ENCODE peak calls at places on chromosomes 11 and 22, in seven cellular contexts. One of them, this sample, is unnamed.

GRCh38 chr22:20783844-20784723 is 10.2 kb downstream of the SERPIND1 start:
- DNase-seq in activated CD4-positive, CD25-positive, alpha-beta regulatory T cell treated with anti-CD3 and anti-CD28 coated beads, Interleukin-2, amount 50 U/mL, for 72 hours: no peak
- DNase-seq in astrocyte of the cerebellum: peak
- DNase-seq in SW 1271: peak
- DNase-seq in KBM-7: peak
- DNase-seq in NCI-H526 treated with DMSO at 0.1 percent for 48 hours: peak
- DNase-seq in SJSA1: peak
- DNase-seq in this sample: peak

GRCh38 chr11:94151903-94152677 is 23.4 kb downstream of the PANX1 start:
- DNase-seq in activated CD4-positive, CD25-positive, alpha-beta regulatory T cell treated with anti-CD3 and anti-CD28 coated beads, Interleukin-2, amount 50 U/mL, for 72 hours: no peak
- DNase-seq in KBM-7: no peak
- DNase-seq in NCI-H526 treated with DMSO at 0.1 percent for 48 hours: no peak
- DNase-seq in astrocyte of the cerebellum: no peak
- DNase-seq in SJSA1: peak
- DNase-seq in SW 1271: peak
- DNase-seq in this sample: peak

GRCh38 chr11:57885298-57886035 is 123.9 kb downstream of the CTNND1 start:
- DNase-seq in astrocyte of the cerebellum: no peak
- DNase-seq in SJSA1: no peak
- DNase-seq in NCI-H526 treated with DMSO at 0.1 percent for 48 hours: no peak
- DNase-seq in KBM-7: peak
- DNase-seq in activated CD4-positive, CD25-positive, alpha-beta regulatory T cell treated with anti-CD3 and anti-CD28 coated beads, Interleukin-2, amount 50 U/mL, for 72 hours: no peak
- DNase-seq in SW 1271: no peak
- DNase-seq in this sample: peak

GRCh38 chr11:1696608-1697570 is at the start of gene KRTAP5-6:
- DNase-seq in SW 1271: no peak
- DNase-seq in astrocyte of the cerebellum: no peak
- DNase-seq in SJSA1: no peak
- DNase-seq in KBM-7: no peak
- DNase-seq in activated CD4-positive, CD25-positive, alpha-beta regulatory T cell treated with anti-CD3 and anti-CD28 coated beads, Interleukin-2, amount 50 U/mL, for 72 hours: no peak
- DNase-seq in NCI-H526 treated with DMSO at 0.1 percent for 48 hours: no peak
- DNase-seq in this sample: no peak

GRCh38 chr11:14612624-14613023 is 31.0 kb upstream of the PDE3B start:
- DNase-seq in KBM-7: no peak
- DNase-seq in activated CD4-positive, CD25-positive, alpha-beta regulatory T cell treated with anti-CD3 and anti-CD28 coated beads, Interleukin-2, amount 50 U/mL, for 72 hours: no peak
- DNase-seq in NCI-H526 treated with DMSO at 0.1 percent for 48 hours: no peak
- DNase-seq in astrocyte of the cerebellum: no peak
- DNase-seq in SW 1271: no peak
- DNase-seq in SJSA1: no peak
- DNase-seq in this sample: no peak

GRCh38 chr11:115893701-115894100 is 389.5 kb upstream of the CADM1 start:
- DNase-seq in KBM-7: no peak
- DNase-seq in SJSA1: peak
- DNase-seq in activated CD4-positive, CD25-positive, alpha-beta regulatory T cell treated with anti-CD3 and anti-CD28 coated beads, Interleukin-2, amount 50 U/mL, for 72 hours: no peak
- DNase-seq in astrocyte of the cerebellum: no peak
- DNase-seq in SW 1271: no peak
- DNase-seq in NCI-H526 treated with DMSO at 0.1 percent for 48 hours: no peak
- DNase-seq in this sample: no peak

GRCh38 chr11:2380807-2381350 is 3.8 kb downstream of the CD81 start:
- DNase-seq in SW 1271: no peak
- DNase-seq in SJSA1: no peak
- DNase-seq in activated CD4-positive, CD25-positive, alpha-beta regulatory T cell treated with anti-CD3 and anti-CD28 coated beads, Interleukin-2, amount 50 U/mL, for 72 hours: no peak
- DNase-seq in NCI-H526 treated with DMSO at 0.1 percent for 48 hours: no peak
- DNase-seq in KBM-7: no peak
- DNase-seq in astrocyte of the cerebellum: no peak
- DNase-seq in this sample: no peak

GRCh38 chr11:66288138-66288865 is 641 bp downstream of the YIF1A start:
- DNase-seq in NCI-H526 treated with DMSO at 0.1 percent for 48 hours: no peak
- DNase-seq in astrocyte of the cerebellum: no peak
- DNase-seq in SJSA1: peak
- DNase-seq in activated CD4-positive, CD25-positive, alpha-beta regulatory T cell treated with anti-CD3 and anti-CD28 coated beads, Interleukin-2, amount 50 U/mL, for 72 hours: no peak
- DNase-seq in SW 1271: no peak
- DNase-seq in KBM-7: no peak
- DNase-seq in this sample: peak

GRCh38 chr22:31046591-31047226 is 34.4 kb upstream of the SMTN start:
- DNase-seq in SW 1271: no peak
- DNase-seq in astrocyte of the cerebellum: no peak
- DNase-seq in KBM-7: no peak
- DNase-seq in NCI-H526 treated with DMSO at 0.1 percent for 48 hours: no peak
- DNase-seq in SJSA1: no peak
- DNase-seq in activated CD4-positive, CD25-positive, alpha-beta regulatory T cell treated with anti-CD3 and anti-CD28 coated beads, Interleukin-2, amount 50 U/mL, for 72 hours: no peak
- DNase-seq in this sample: no peak

GRCh38 chr11:72221386-72221785 is 3.2 kb upstream of the INPPL1 start:
- DNase-seq in NCI-H526 treated with DMSO at 0.1 percent for 48 hours: no peak
- DNase-seq in SW 1271: no peak
- DNase-seq in astrocyte of the cerebellum: no peak
- DNase-seq in SJSA1: no peak
- DNase-seq in KBM-7: peak
- DNase-seq in activated CD4-positive, CD25-positive, alpha-beta regulatory T cell treated with anti-CD3 and anti-CD28 coated beads, Interleukin-2, amount 50 U/mL, for 72 hours: no peak
- DNase-seq in this sample: no peak

GRCh38 chr11:94134651-94135512 is 6.2 kb downstream of the PANX1 start:
- DNase-seq in KBM-7: peak
- DNase-seq in NCI-H526 treated with DMSO at 0.1 percent for 48 hours: no peak
- DNase-seq in SW 1271: peak
- DNase-seq in activated CD4-positive, CD25-positive, alpha-beta regulatory T cell treated with anti-CD3 and anti-CD28 coated beads, Interleukin-2, amount 50 U/mL, for 72 hours: no peak
- DNase-seq in astrocyte of the cerebellum: peak
- DNase-seq in SJSA1: peak
- DNase-seq in this sample: no peak

GRCh38 chr22:30325724-30326703 is 727 bp downstream of the TBC1D10A start:
- DNase-seq in SW 1271: peak
- DNase-seq in astrocyte of the cerebellum: no peak
- DNase-seq in SJSA1: peak
- DNase-seq in NCI-H526 treated with DMSO at 0.1 percent for 48 hours: no peak
- DNase-seq in KBM-7: no peak
- DNase-seq in activated CD4-positive, CD25-positive, alpha-beta regulatory T cell treated with anti-CD3 and anti-CD28 coated beads, Interleukin-2, amount 50 U/mL, for 72 hours: no peak
- DNase-seq in this sample: peak

GRCh38 chr22:30541979-30542810 is 4.3 kb downstream of the SEC14L6 start:
- DNase-seq in astrocyte of the cerebellum: no peak
- DNase-seq in SW 1271: no peak
- DNase-seq in activated CD4-positive, CD25-positive, alpha-beta regulatory T cell treated with anti-CD3 and anti-CD28 coated beads, Interleukin-2, amount 50 U/mL, for 72 hours: no peak
- DNase-seq in NCI-H526 treated with DMSO at 0.1 percent for 48 hours: no peak
- DNase-seq in SJSA1: no peak
- DNase-seq in KBM-7: no peak
- DNase-seq in this sample: peak

GRCh38 chr11:3905080-3905953 is 49.9 kb downstream of the STIM1 start:
- DNase-seq in activated CD4-positive, CD25-positive, alpha-beta regulatory T cell treated with anti-CD3 and anti-CD28 coated beads, Interleukin-2, amount 50 U/mL, for 72 hours: peak
- DNase-seq in KBM-7: peak
- DNase-seq in astrocyte of the cerebellum: no peak
- DNase-seq in NCI-H526 treated with DMSO at 0.1 percent for 48 hours: no peak
- DNase-seq in SW 1271: peak
- DNase-seq in SJSA1: peak
- DNase-seq in this sample: peak

GRCh38 chr22:46004105-46004866 is 27.3 kb upstream of the WNT7B start:
- DNase-seq in NCI-H526 treated with DMSO at 0.1 percent for 48 hours: no peak
- DNase-seq in SJSA1: peak
- DNase-seq in activated CD4-positive, CD25-positive, alpha-beta regulatory T cell treated with anti-CD3 and anti-CD28 coated beads, Interleukin-2, amount 50 U/mL, for 72 hours: no peak
- DNase-seq in KBM-7: peak
- DNase-seq in SW 1271: no peak
- DNase-seq in astrocyte of the cerebellum: no peak
- DNase-seq in this sample: no peak

GRCh38 chr11:133269272-133269671 is 263.0 kb downstream of the OPCML start:
- DNase-seq in KBM-7: no peak
- DNase-seq in SW 1271: no peak
- DNase-seq in NCI-H526 treated with DMSO at 0.1 percent for 48 hours: no peak
- DNase-seq in activated CD4-positive, CD25-positive, alpha-beta regulatory T cell treated with anti-CD3 and anti-CD28 coated beads, Interleukin-2, amount 50 U/mL, for 72 hours: no peak
- DNase-seq in SJSA1: no peak
- DNase-seq in astrocyte of the cerebellum: no peak
- DNase-seq in this sample: no peak

GRCh38 chr22:23403152-23403719 is 176.9 kb downstream of the IGLL1 start:
- DNase-seq in SW 1271: no peak
- DNase-seq in activated CD4-positive, CD25-positive, alpha-beta regulatory T cell treated with anti-CD3 and anti-CD28 coated beads, Interleukin-2, amount 50 U/mL, for 72 hours: no peak
- DNase-seq in astrocyte of the cerebellum: no peak
- DNase-seq in NCI-H526 treated with DMSO at 0.1 percent for 48 hours: no peak
- DNase-seq in SJSA1: no peak
- DNase-seq in KBM-7: no peak
- DNase-seq in this sample: no peak

GRCh38 chr11:134332189-134332631 is 422 bp downstream of the GLB1L2 start:
- DNase-seq in KBM-7: peak
- DNase-seq in SW 1271: no peak
- DNase-seq in activated CD4-positive, CD25-positive, alpha-beta regulatory T cell treated with anti-CD3 and anti-CD28 coated beads, Interleukin-2, amount 50 U/mL, for 72 hours: peak
- DNase-seq in SJSA1: no peak
- DNase-seq in NCI-H526 treated with DMSO at 0.1 percent for 48 hours: peak
- DNase-seq in astrocyte of the cerebellum: no peak
- DNase-seq in this sample: peak

GRCh38 chr11:130892847-130893246 is 23.4 kb downstream of the SNX19 start:
- DNase-seq in SW 1271: no peak
- DNase-seq in activated CD4-positive, CD25-positive, alpha-beta regulatory T cell treated with anti-CD3 and anti-CD28 coated beads, Interleukin-2, amount 50 U/mL, for 72 hours: no peak
- DNase-seq in astrocyte of the cerebellum: no peak
- DNase-seq in NCI-H526 treated with DMSO at 0.1 percent for 48 hours: no peak
- DNase-seq in KBM-7: no peak
- DNase-seq in SJSA1: no peak
- DNase-seq in this sample: peak

GRCh38 chr11:15563054-15563453 is 448.3 kb downstream of the INSC start:
- DNase-seq in KBM-7: no peak
- DNase-seq in activated CD4-positive, CD25-positive, alpha-beta regulatory T cell treated with anti-CD3 and anti-CD28 coated beads, Interleukin-2, amount 50 U/mL, for 72 hours: no peak
- DNase-seq in SW 1271: no peak
- DNase-seq in NCI-H526 treated with DMSO at 0.1 percent for 48 hours: no peak
- DNase-seq in SJSA1: no peak
- DNase-seq in astrocyte of the cerebellum: no peak
- DNase-seq in this sample: no peak

GRCh38 chr11:96143016-96143670 is 199.9 kb downstream of the MAML2 start:
- DNase-seq in KBM-7: no peak
- DNase-seq in NCI-H526 treated with DMSO at 0.1 percent for 48 hours: no peak
- DNase-seq in activated CD4-positive, CD25-positive, alpha-beta regulatory T cell treated with anti-CD3 and anti-CD28 coated beads, Interleukin-2, amount 50 U/mL, for 72 hours: no peak
- DNase-seq in astrocyte of the cerebellum: peak
- DNase-seq in SW 1271: no peak
- DNase-seq in SJSA1: no peak
- DNase-seq in this sample: no peak

GRCh38 chr11:75474240-75474639 is 41.2 kb upstream of the KLHL35 start:
- DNase-seq in KBM-7: peak
- DNase-seq in activated CD4-positive, CD25-positive, alpha-beta regulatory T cell treated with anti-CD3 and anti-CD28 coated beads, Interleukin-2, amount 50 U/mL, for 72 hours: no peak
- DNase-seq in NCI-H526 treated with DMSO at 0.1 percent for 48 hours: no peak
- DNase-seq in SJSA1: no peak
- DNase-seq in astrocyte of the cerebellum: no peak
- DNase-seq in SW 1271: no peak
- DNase-seq in this sample: no peak

GRCh38 chr22:23363683-23364082 is 183.4 kb downstream of the BCR start:
- DNase-seq in KBM-7: no peak
- DNase-seq in SW 1271: no peak
- DNase-seq in SJSA1: no peak
- DNase-seq in astrocyte of the cerebellum: no peak
- DNase-seq in NCI-H526 treated with DMSO at 0.1 percent for 48 hours: no peak
- DNase-seq in activated CD4-positive, CD25-positive, alpha-beta regulatory T cell treated with anti-CD3 and anti-CD28 coated beads, Interleukin-2, amount 50 U/mL, for 72 hours: no peak
- DNase-seq in this sample: no peak

GRCh38 chr11:60221706-60222105 is 21.2 kb downstream of the MS4A4E start:
- DNase-seq in activated CD4-positive, CD25-positive, alpha-beta regulatory T cell treated with anti-CD3 and anti-CD28 coated beads, Interleukin-2, amount 50 U/mL, for 72 hours: no peak
- DNase-seq in KBM-7: no peak
- DNase-seq in NCI-H526 treated with DMSO at 0.1 percent for 48 hours: no peak
- DNase-seq in SW 1271: no peak
- DNase-seq in SJSA1: no peak
- DNase-seq in astrocyte of the cerebellum: no peak
- DNase-seq in this sample: no peak

GRCh38 chr11:56977324-56977723 is 11.4 kb upstream of the OR5AK2 start:
- DNase-seq in astrocyte of the cerebellum: no peak
- DNase-seq in SJSA1: no peak
- DNase-seq in activated CD4-positive, CD25-positive, alpha-beta regulatory T cell treated with anti-CD3 and anti-CD28 coated beads, Interleukin-2, amount 50 U/mL, for 72 hours: no peak
- DNase-seq in SW 1271: no peak
- DNase-seq in NCI-H526 treated with DMSO at 0.1 percent for 48 hours: no peak
- DNase-seq in KBM-7: no peak
- DNase-seq in this sample: no peak

GRCh38 chr11:118263694-118264567 is at the start of gene MPZL2:
- DNase-seq in SJSA1: no peak
- DNase-seq in NCI-H526 treated with DMSO at 0.1 percent for 48 hours: peak
- DNase-seq in astrocyte of the cerebellum: no peak
- DNase-seq in SW 1271: no peak
- DNase-seq in KBM-7: peak
- DNase-seq in activated CD4-positive, CD25-positive, alpha-beta regulatory T cell treated with anti-CD3 and anti-CD28 coated beads, Interleukin-2, amount 50 U/mL, for 72 hours: no peak
- DNase-seq in this sample: peak

GRCh38 chr22:42932857-42933782 is 76.0 kb upstream of the ARFGAP3 start:
- DNase-seq in activated CD4-positive, CD25-positive, alpha-beta regulatory T cell treated with anti-CD3 and anti-CD28 coated beads, Interleukin-2, amount 50 U/mL, for 72 hours: no peak
- DNase-seq in SW 1271: no peak
- DNase-seq in astrocyte of the cerebellum: no peak
- DNase-seq in NCI-H526 treated with DMSO at 0.1 percent for 48 hours: no peak
- DNase-seq in KBM-7: peak
- DNase-seq in SJSA1: no peak
- DNase-seq in this sample: no peak

GRCh38 chr11:113034591-113034990 is 73.4 kb downstream of the NCAM1 start:
- DNase-seq in NCI-H526 treated with DMSO at 0.1 percent for 48 hours: no peak
- DNase-seq in astrocyte of the cerebellum: peak
- DNase-seq in activated CD4-positive, CD25-positive, alpha-beta regulatory T cell treated with anti-CD3 and anti-CD28 coated beads, Interleukin-2, amount 50 U/mL, for 72 hours: no peak
- DNase-seq in KBM-7: no peak
- DNase-seq in SJSA1: no peak
- DNase-seq in SW 1271: no peak
- DNase-seq in this sample: no peak

GRCh38 chr11:35352107-35352888 is 67.1 kb downstream of the SLC1A2 start:
- DNase-seq in SJSA1: no peak
- DNase-seq in activated CD4-positive, CD25-positive, alpha-beta regulatory T cell treated with anti-CD3 and anti-CD28 coated beads, Interleukin-2, amount 50 U/mL, for 72 hours: no peak
- DNase-seq in astrocyte of the cerebellum: peak
- DNase-seq in NCI-H526 treated with DMSO at 0.1 percent for 48 hours: no peak
- DNase-seq in KBM-7: no peak
- DNase-seq in SW 1271: no peak
- DNase-seq in this sample: no peak

GRCh38 chr11:132125855-132126841 is 755.7 kb downstream of the NTM start:
- DNase-seq in astrocyte of the cerebellum: no peak
- DNase-seq in SW 1271: no peak
- DNase-seq in activated CD4-positive, CD25-positive, alpha-beta regulatory T cell treated with anti-CD3 and anti-CD28 coated beads, Interleukin-2, amount 50 U/mL, for 72 hours: no peak
- DNase-seq in NCI-H526 treated with DMSO at 0.1 percent for 48 hours: no peak
- DNase-seq in KBM-7: no peak
- DNase-seq in SJSA1: peak
- DNase-seq in this sample: peak